ENCODE peak calls at places on chromosomes 16 and 17, in four cellular contexts. One of them, this sample, is unnamed.

GRCh38 chr17:74318391-74318790 is 7.6 kb upstream of the KIF19 start:
- DNase-seq in kidney epithelial cell: no peak
- DNase-seq in lower leg skin: no peak
- DNase-seq in HuH-7: no peak
- DNase-seq in this sample: no peak

GRCh38 chr17:80219777-80220708 is at the start of the genes SGSH and SLC26A11:
- DNase-seq in kidney epithelial cell: peak; percentile 12
- DNase-seq in lower leg skin: peak; percentile 72
- DNase-seq in HuH-7: peak; percentile 100
- DNase-seq in this sample: no peak

GRCh38 chr17:66533572-66533971 is 231.2 kb downstream of the PRKCA start:
- DNase-seq in kidney epithelial cell: no peak
- DNase-seq in lower leg skin: no peak
- DNase-seq in HuH-7: no peak
- DNase-seq in this sample: no peak

GRCh38 chr17:51152766-51153209 is 571 bp upstream of the NME1 start:
- DNase-seq in kidney epithelial cell: no peak
- DNase-seq in lower leg skin: no peak
- DNase-seq in HuH-7: peak; percentile 58
- DNase-seq in this sample: no peak

GRCh38 chr17:58970966-58971575 is 135.6 kb downstream of the TRIM37 start:
- DNase-seq in kidney epithelial cell: no peak
- DNase-seq in lower leg skin: no peak
- DNase-seq in HuH-7: no peak
- DNase-seq in this sample: no peak

GRCh38 chr17:7560172-7561027 is 1.3 kb upstream of the SENP3 start:
- DNase-seq in kidney epithelial cell: no peak
- DNase-seq in lower leg skin: no peak
- DNase-seq in HuH-7: peak; percentile 77
- DNase-seq in this sample: no peak

GRCh38 chr16:75764154-75764768 is 38.0 kb upstream of the CPHXL start:
- DNase-seq in kidney epithelial cell: peak; percentile 12
- DNase-seq in lower leg skin: peak; percentile 45
- DNase-seq in HuH-7: peak; percentile 55
- DNase-seq in this sample: peak; percentile 9

GRCh38 chr16:10598157-10598556 is 17.8 kb upstream of the EMP2 start:
- DNase-seq in kidney epithelial cell: no peak
- DNase-seq in lower leg skin: no peak
- DNase-seq in HuH-7: no peak
- DNase-seq in this sample: no peak

GRCh38 chr17:79864617-79865250 is 25.5 kb upstream of the CBX4 start:
- DNase-seq in kidney epithelial cell: no peak
- DNase-seq in lower leg skin: no peak
- DNase-seq in HuH-7: no peak
- DNase-seq in this sample: no peak

GRCh38 chr17:45895304-45895968 is 1.1 kb downstream of the MAPT start:
- DNase-seq in kidney epithelial cell: no peak
- DNase-seq in lower leg skin: no peak
- DNase-seq in HuH-7: peak; percentile 46
- DNase-seq in this sample: no peak

GRCh38 chr16:66692341-66692740 is 4.2 kb downstream of the CMTM4 start:
- DNase-seq in kidney epithelial cell: no peak
- DNase-seq in lower leg skin: no peak
- DNase-seq in HuH-7: no peak
- DNase-seq in this sample: no peak

GRCh38 chr17:57989011-57989345 is 924 bp upstream of the VEZF1 start:
- DNase-seq in kidney epithelial cell: no peak
- DNase-seq in lower leg skin: no peak
- DNase-seq in HuH-7: peak; percentile 55
- DNase-seq in this sample: no peak

GRCh38 chr17:7404737-7405412 is 978 bp upstream of the TMEM256 start:
- DNase-seq in kidney epithelial cell: no peak
- DNase-seq in lower leg skin: peak; percentile 56
- DNase-seq in HuH-7: no peak
- DNase-seq in this sample: no peak

GRCh38 chr16:30541502-30542329 is 7.1 kb upstream of the ZNF747 start:
- DNase-seq in kidney epithelial cell: no peak
- DNase-seq in lower leg skin: no peak
- DNase-seq in HuH-7: no peak
- DNase-seq in this sample: no peak

GRCh38 chr17:72995008-72995656 is 97.4 kb downstream of the SLC39A11 start:
- DNase-seq in kidney epithelial cell: no peak
- DNase-seq in lower leg skin: no peak
- DNase-seq in HuH-7: no peak
- DNase-seq in this sample: no peak

GRCh38 chr16:3127745-3128144 is 7.1 kb upstream of the ZNF213 start:
- DNase-seq in kidney epithelial cell: no peak
- DNase-seq in lower leg skin: no peak
- DNase-seq in HuH-7: no peak
- DNase-seq in this sample: no peak

GRCh38 chr16:30185683-30186421 is 2.5 kb downstream of the CORO1A start:
- DNase-seq in kidney epithelial cell: no peak
- DNase-seq in lower leg skin: no peak
- DNase-seq in HuH-7: no peak
- DNase-seq in this sample: no peak

GRCh38 chr16:18072161-18072560 is 264.4 kb downstream of the NPIPA8 start:
- DNase-seq in kidney epithelial cell: no peak
- DNase-seq in lower leg skin: no peak
- DNase-seq in HuH-7: no peak
- DNase-seq in this sample: no peak

GRCh38 chr17:71709271-71709670 is 411.5 kb upstream of the SOX9 start:
- DNase-seq in kidney epithelial cell: no peak
- DNase-seq in lower leg skin: no peak
- DNase-seq in HuH-7: no peak
- DNase-seq in this sample: no peak

GRCh38 chr16:75188832-75189477 is 18.0 kb downstream of the CTRB2 start:
- DNase-seq in kidney epithelial cell: no peak
- DNase-seq in lower leg skin: no peak
- DNase-seq in HuH-7: no peak
- DNase-seq in this sample: no peak

GRCh38 chr16:71585318-71585703 is 8.4 kb upstream of the TAT start:
- DNase-seq in kidney epithelial cell: no peak
- DNase-seq in lower leg skin: no peak
- DNase-seq in HuH-7: no peak
- DNase-seq in this sample: no peak

GRCh38 chr16:10663146-10663545 is 31.6 kb downstream of the TEKT5 start:
- DNase-seq in kidney epithelial cell: no peak
- DNase-seq in lower leg skin: no peak
- DNase-seq in HuH-7: no peak
- DNase-seq in this sample: no peak

GRCh38 chr17:53499277-53499676 is 323.4 kb upstream of the KIF2B start:
- DNase-seq in kidney epithelial cell: no peak
- DNase-seq in lower leg skin: no peak
- DNase-seq in HuH-7: no peak
- DNase-seq in this sample: no peak

GRCh38 chr16:66900721-66901441 is 17.8 kb downstream of the CDH16 start:
- DNase-seq in kidney epithelial cell: no peak
- DNase-seq in lower leg skin: no peak
- DNase-seq in HuH-7: no peak
- DNase-seq in this sample: no peak

GRCh38 chr16:51994597-51994996 is 552.3 kb downstream of the TOX3 start:
- DNase-seq in kidney epithelial cell: peak; percentile 78
- DNase-seq in lower leg skin: peak; percentile 38
- DNase-seq in HuH-7: no peak
- DNase-seq in this sample: peak; percentile 48

GRCh38 chr17:39634384-39634871 is 2.5 kb upstream of the STARD3 start:
- DNase-seq in kidney epithelial cell: no peak
- DNase-seq in lower leg skin: no peak
- DNase-seq in HuH-7: peak; percentile 57
- DNase-seq in this sample: no peak

GRCh38 chr16:53068423-53068833 is 13.6 kb downstream of the CHD9 start:
- DNase-seq in kidney epithelial cell: no peak
- DNase-seq in lower leg skin: no peak
- DNase-seq in HuH-7: no peak
- DNase-seq in this sample: no peak

GRCh38 chr17:56867948-56868376 is 34.0 kb downstream of the DGKE start:
- DNase-seq in kidney epithelial cell: no peak
- DNase-seq in lower leg skin: no peak
- DNase-seq in HuH-7: no peak
- DNase-seq in this sample: no peak

GRCh38 chr17:20908373-20909273 is 134.2 kb downstream of the USP22 start:
- DNase-seq in kidney epithelial cell: peak; percentile 21
- DNase-seq in lower leg skin: peak; percentile 79
- DNase-seq in HuH-7: peak; percentile 52
- DNase-seq in this sample: no peak

GRCh38 chr17:51873302-51873701 is 285.2 kb downstream of the CA10 start:
- DNase-seq in kidney epithelial cell: no peak
- DNase-seq in lower leg skin: no peak
- DNase-seq in HuH-7: no peak
- DNase-seq in this sample: no peak

GRCh38 chr16:70746708-70747424 is 54.1 kb downstream of the VAC14 start:
- DNase-seq in kidney epithelial cell: peak; percentile 93
- DNase-seq in lower leg skin: peak; percentile 81
- DNase-seq in HuH-7: peak; percentile 89
- DNase-seq in this sample: no peak

GRCh38 chr16:75116081-75116910 is at the start of gene LDHD:
- DNase-seq in kidney epithelial cell: no peak
- DNase-seq in lower leg skin: peak; percentile 71
- DNase-seq in HuH-7: peak; percentile 82
- DNase-seq in this sample: no peak

GRCh38 chr16:60166111-60166510 is 1432.0 kb upstream of the GOT2 start:
- DNase-seq in kidney epithelial cell: no peak
- DNase-seq in lower leg skin: no peak
- DNase-seq in HuH-7: no peak
- DNase-seq in this sample: no peak

This sample was measured in retinal pigment epithelial cell.